ENCODE peak calls at places on chromosome 21, in four cellular contexts. V is testis; Z is IMR-90; T is CD8-positive, alpha-beta T cell. D is an unnamed sample.

GRCh38 chr21:42553435-42553834 is 39.8 kb downstream of the SLC37A1 start:
- DNase-seq in V (no peak), Z (no peak), T (no peak), D (no peak)

GRCh38 chr21:26167593-26167992 is 3.0 kb downstream of the APP start:
- DNase-seq in V (no peak), Z (no peak), T (no peak), D (no peak)

GRCh38 chr21:26966978-26967913 is at the start of gene ADAMTS5:
- DNase-seq in V (peak), Z (peak), T (no peak), D (no peak)

GRCh38 chr21:37071561-37072238 is 1.2 kb downstream of the PIGP start:
- DNase-seq in V (peak), Z (peak), T (no peak), D (no peak)

GRCh38 chr21:38869946-38870345 is 64.2 kb downstream of the ETS2 start:
- DNase-seq in V (no peak), Z (peak), T (no peak), D (no peak)

GRCh38 chr21:16588433-16588860 is 858.7 kb downstream of the USP25 start:
- DNase-seq in V (peak), Z (peak), T (no peak), D (peak)

GRCh38 chr21:29105218-29105617 is 25.2 kb upstream of the MAP3K7CL start:
- DNase-seq in V (no peak), Z (peak), T (no peak), D (no peak)

GRCh38 chr21:32991299-32991850 is 34.4 kb upstream of the OLIG2 start:
- DNase-seq in V (no peak), Z (no peak), T (no peak), D (no peak)

GRCh38 chr21:32046191-32046590 is 173.4 kb downstream of the HUNK start:
- DNase-seq in V (no peak), Z (no peak), T (no peak), D (no peak)

GRCh38 chr21:33061233-33061632 is 8.7 kb upstream of the OLIG1 start:
- DNase-seq in V (no peak), Z (no peak), T (no peak), D (no peak)

GRCh38 chr21:28325618-28326017 is 667.1 kb downstream of the LTN1 start:
- DNase-seq in V (no peak), Z (no peak), T (no peak), D (no peak)

GRCh38 chr21:32770514-32771133 is 931 bp downstream of the PAXBP1 start:
- DNase-seq in V (peak), Z (peak), T (no peak), D (no peak)

GRCh38 chr21:25062061-25062460 is 545.2 kb downstream of the MRPL39 start:
- DNase-seq in V (no peak), Z (peak), T (no peak), D (no peak)

GRCh38 chr21:26391166-26391565 is 181.9 kb downstream of the CYYR1 start:
- DNase-seq in V (no peak), Z (no peak), T (no peak), D (no peak)

GRCh38 chr21:40143822-40144525 is 276.7 kb downstream of the PCP4 start:
- DNase-seq in V (peak), Z (peak), T (peak), D (peak)

GRCh38 chr21:15140321-15141019 is 75.7 kb upstream of the NRIP1 start:
- DNase-seq in V (peak), Z (no peak), T (no peak), D (no peak)

GRCh38 chr21:35346697-35347096 is 297.6 kb upstream of the RUNX1 start:
- DNase-seq in V (no peak), Z (no peak), T (no peak), D (no peak)

GRCh38 chr21:36908260-36908908 is 58.1 kb downstream of the HLCS start:
- DNase-seq in V (no peak), Z (peak), T (no peak), D (no peak)

GRCh38 chr21:26445440-26445839 is 127.6 kb downstream of the CYYR1 start:
- DNase-seq in V (no peak), Z (peak), T (no peak), D (no peak)

GRCh38 chr21:35350965-35351364 is 301.9 kb upstream of the RUNX1 start:
- DNase-seq in V (no peak), Z (peak), T (no peak), D (no peak)

GRCh38 chr21:28633803-28634572 is 358.7 kb downstream of the LTN1 start:
- DNase-seq in V (no peak), Z (peak), T (no peak), D (no peak)

GRCh38 chr21:42460391-42461184 is 35.4 kb downstream of the RSPH1 start:
- DNase-seq in V (no peak), Z (no peak), T (peak), D (no peak)

GRCh38 chr21:35924714-35925301 is 135.5 kb downstream of the SETD4 start:
- DNase-seq in V (no peak), Z (peak), T (no peak), D (no peak)

GRCh38 chr21:25881524-25882376 is 147.0 kb downstream of the GABPA start:
- DNase-seq in V (peak), Z (peak), T (peak), D (peak)

GRCh38 chr21:16285646-16286223 is 556.0 kb downstream of the USP25 start:
- DNase-seq in V (no peak), Z (no peak), T (no peak), D (no peak)

GRCh38 chr21:38930838-38931237 is 125.1 kb downstream of the ETS2 start:
- DNase-seq in V (no peak), Z (peak), T (no peak), D (no peak)

GRCh38 chr21:35179990-35180557 is 131.0 kb upstream of the RUNX1 start:
- DNase-seq in V (no peak), Z (peak), T (no peak), D (no peak)

GRCh38 chr21:37915941-37916794 is at the start of gene KCNJ6:
- DNase-seq in V (peak), Z (peak), T (no peak), D (no peak)

GRCh38 chr21:29504751-29505321 is 206.1 kb downstream of the BACH1 start:
- DNase-seq in V (no peak), Z (peak), T (no peak), D (no peak)

GRCh38 chr21:38721983-38722382 is 83.7 kb upstream of the ETS2 start:
- DNase-seq in V (no peak), Z (no peak), T (no peak), D (no peak)

GRCh38 chr21:27248791-27249190 is 281.9 kb upstream of the ADAMTS5 start:
- DNase-seq in V (no peak), Z (peak), T (no peak), D (no peak)

GRCh38 chr21:37257526-37257966 is 9.6 kb downstream of the VPS26C start:
- DNase-seq in V (peak), Z (peak), T (peak), D (no peak)

GRCh38 chr21:31335957-31336738 is 7.9 kb downstream of the TIAM1 start:
- DNase-seq in V (no peak), Z (peak), T (no peak), D (peak)

GRCh38 chr21:14968029-14968428 is 96.8 kb downstream of the NRIP1 start:
- DNase-seq in V (no peak), Z (no peak), T (no peak), D (no peak)

GRCh38 chr21:36734367-36735200 is 35.7 kb downstream of the SIM2 start:
- DNase-seq in V (no peak), Z (no peak), T (no peak), D (no peak)

GRCh38 chr21:34967509-34968289 is 81.4 kb downstream of the RUNX1 start:
- DNase-seq in V (no peak), Z (peak), T (no peak), D (no peak)

GRCh38 chr21:15034126-15034848 is 30.5 kb downstream of the NRIP1 start:
- DNase-seq in V (no peak), Z (peak), T (no peak), D (no peak)

GRCh38 chr21:34020005-34020847 is 53.2 kb upstream of the MRPS6 start:
- DNase-seq in V (no peak), Z (no peak), T (no peak), D (no peak)

GRCh38 chr21:16113052-16113715 is 383.4 kb downstream of the USP25 start:
- DNase-seq in V (no peak), Z (peak), T (no peak), D (no peak)

GRCh38 chr21:44846485-44847260 is 26.8 kb downstream of the PTTG1IP start:
- DNase-seq in V (peak), Z (peak), T (peak), D (peak)
- H3K27ac ChIP-seq in V (peak), Z (no peak), T (no peak), D (no peak)

GRCh38 chr21:43797415-43797814 is 8.0 kb downstream of the RRP1 start:
- DNase-seq in V (no peak), Z (no peak), T (no peak), D (no peak)
- H3K27ac ChIP-seq in V (no peak), Z (no peak), T (no peak), D (no peak)

DNA sequence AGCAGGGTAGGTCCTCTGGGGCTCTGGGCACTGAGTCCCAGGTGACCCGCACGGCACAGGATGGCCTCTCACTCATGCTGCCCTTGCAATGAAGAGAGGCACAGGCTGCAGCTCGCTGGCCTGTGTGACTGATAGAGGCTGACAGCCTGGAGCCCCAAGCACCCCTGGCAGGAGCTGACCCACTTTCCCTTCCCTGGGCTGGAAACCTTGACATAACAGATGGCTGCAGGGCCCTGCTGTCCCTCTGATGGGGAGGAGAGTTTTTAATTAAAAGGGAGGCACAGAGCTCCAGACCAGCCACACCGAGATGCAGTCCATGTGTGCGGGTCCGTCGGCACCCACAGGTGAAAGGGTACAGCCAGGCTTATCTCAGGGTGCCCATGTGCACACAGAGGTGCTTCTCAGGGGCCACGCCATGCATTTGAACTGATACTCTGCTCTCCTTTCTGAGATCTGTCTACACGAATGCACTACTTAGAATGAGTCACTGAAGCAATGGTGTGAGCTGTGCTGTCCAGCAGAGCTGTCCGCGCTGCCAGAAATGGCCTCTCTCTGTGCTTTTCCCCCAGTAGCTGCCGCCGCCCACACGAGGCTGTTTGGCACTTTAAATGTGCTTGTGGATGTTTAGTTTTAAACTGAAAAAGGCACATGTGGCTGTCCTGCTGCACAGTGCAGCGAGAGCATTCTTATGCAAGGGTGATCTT is 87.3 kb upstream of the COL6A1 start:
- DNase-seq in V (peak), Z (peak), T (no peak), D (no peak)
- H3K27ac ChIP-seq in V (no peak), Z (no peak), T (no peak), D (no peak)

GRCh38 chr21:41235214-41235613 is 67.3 kb downstream of the BACE2 start:
- DNase-seq in V (no peak), Z (no peak), T (no peak), D (no peak)
- H3K27ac ChIP-seq in V (no peak), Z (no peak), T (no peak), D (no peak)

DNA sequence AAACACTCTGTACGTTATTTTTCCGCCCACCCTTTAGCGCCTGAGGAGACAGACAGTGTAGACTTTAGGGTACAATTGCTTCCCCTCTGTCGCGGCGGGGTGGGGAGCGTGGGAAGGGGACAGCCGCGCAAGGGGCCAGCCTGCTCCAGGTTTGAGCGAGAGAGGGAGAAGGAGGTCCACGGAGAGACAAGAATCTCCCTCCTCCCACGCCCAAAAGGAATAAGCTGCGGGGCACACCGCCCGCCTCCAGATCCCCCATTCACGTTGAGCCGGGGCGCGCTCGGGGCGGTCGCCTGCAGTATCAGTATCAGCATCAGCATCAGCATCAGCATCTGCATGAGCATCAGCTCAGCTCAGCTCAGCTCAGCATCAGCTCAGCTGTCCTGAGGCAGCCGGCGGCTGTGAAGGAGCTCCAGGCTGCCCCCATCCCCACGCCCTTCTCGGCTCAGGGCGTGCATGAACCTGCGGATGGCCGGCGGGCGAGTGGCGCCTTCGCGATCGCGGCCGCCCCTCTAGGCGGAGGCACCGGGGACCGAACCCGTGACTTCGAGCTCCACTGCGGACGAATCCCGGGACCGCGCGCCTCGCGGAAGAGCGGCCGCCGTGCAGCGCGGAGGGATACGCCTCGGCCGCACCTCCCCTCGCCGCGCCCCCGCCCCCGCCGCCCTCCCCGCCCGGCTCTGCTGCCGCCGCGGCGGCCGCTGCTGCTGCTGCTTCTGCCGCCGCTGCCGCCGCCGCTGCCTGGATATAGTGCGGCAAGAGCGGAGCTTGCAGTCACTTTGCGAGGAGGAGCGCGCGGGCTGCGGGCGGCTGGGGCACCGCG is at the start of gene NCAM2:
- DNase-seq in V (peak), Z (peak), T (peak), D (peak)
- H3K27ac ChIP-seq in V (no peak), Z (no peak), T (no peak), D (peak)

GRCh38 chr21:43929217-43929971 is 64.4 kb downstream of the AGPAT3 start:
- DNase-seq in V (peak), Z (no peak), T (no peak), D (no peak)
- H3K27ac ChIP-seq in V (no peak), Z (no peak), T (no peak), D (peak)